ENCODE peak calls at places on chromosomes 13 and 19, in seven cellular contexts. D is SIG-M5; N is CD4-positive, alpha-beta T cell; S is heart right ventricle; K is GM10248; Y is activated effector memory CD4-positive, alpha-beta T cell treated with anti-CD3 and anti-CD28 coated beads, Interleukin-2, amount 50 U/mL, for 16 hours; G is GM13976. P is an unnamed sample.

GRCh38 chr13:44365008-44365407 is 8.6 kb upstream of the SERP2 start:
- DNase-seq in D (no peak), N (no peak), S (no peak), K (no peak), Y (no peak), G (no peak), P (no peak)

GRCh38 chr13:73722120-73722519 is 412.1 kb downstream of the KLF12 start:
- DNase-seq in D (no peak), N (no peak), S (no peak), K (peak; percentile 26), Y (no peak), G (peak; percentile 29), P (no peak)

GRCh38 chr19:731000-731399 is 19.9 kb upstream of the MISP start:
- DNase-seq in D (no peak), N (no peak), S (no peak), K (no peak), Y (no peak), G (no peak), P (no peak)

GRCh38 chr13:56917966-56918365 is 222.8 kb upstream of the PRR20A start:
- DNase-seq in D (no peak), N (no peak), S (no peak), K (no peak), Y (no peak), G (no peak), P (no peak)

GRCh38 chr19:40521276-40521675 is 54.5 kb downstream of the SPTBN4 start:
- DNase-seq in D (no peak), N (no peak), S (no peak), K (no peak), Y (no peak), G (no peak), P (no peak)

GRCh38 chr19:1363599-1363998 is 20.1 kb upstream of the NDUFS7 start:
- DNase-seq in D (no peak), N (no peak), S (no peak), K (no peak), Y (no peak), G (peak; percentile 46), P (no peak)

GRCh38 chr13:95480131-95480545 is 72.4 kb upstream of the CLDN10 start:
- DNase-seq in D (peak; percentile 83), N (no peak), S (peak; percentile 5), K (peak; percentile 10), Y (no peak), G (no peak), P (no peak)

GRCh38 chr13:43545317-43545874 is 241.4 kb downstream of the ENOX1 start:
- DNase-seq in D (no peak), N (no peak), S (no peak), K (no peak), Y (no peak), G (no peak), P (no peak)

GRCh38 chr19:35000647-35001501 is 751 bp downstream of the GRAMD1A start:
- DNase-seq in D (no peak), N (peak; percentile 81), S (no peak), K (no peak), Y (peak; percentile 83), G (peak; percentile 52), P (peak; percentile 50)

GRCh38 chr13:39506559-39507390 is 96.2 kb downstream of the LHFPL6 start:
- DNase-seq in D (no peak), N (no peak), S (no peak), K (no peak), Y (no peak), G (no peak), P (no peak)

GRCh38 chr13:23918208-23918607 is 20.9 kb upstream of the C1QTNF9B start:
- DNase-seq in D (no peak), N (no peak), S (no peak), K (no peak), Y (no peak), G (no peak), P (no peak)

GRCh38 chr13:20193142-20193923 is 595 bp upstream of the GJB2 start:
- DNase-seq in D (no peak), N (no peak), S (no peak), K (no peak), Y (no peak), G (peak; percentile 47), P (no peak)

GRCh38 chr13:22735381-22735995 is 445.3 kb upstream of the SGCG start:
- DNase-seq in D (no peak), N (no peak), S (no peak), K (no peak), Y (no peak), G (no peak), P (no peak)

GRCh38 chr13:97522243-97522642 is 88.3 kb downstream of the RAP2A start:
- DNase-seq in D (no peak), N (no peak), S (no peak), K (no peak), Y (no peak), G (no peak), P (no peak)

GRCh38 chr13:94710081-94710809 is 2.1 kb downstream of the SOX21 start:
- DNase-seq in D (no peak), N (no peak), S (no peak), K (no peak), Y (no peak), G (peak; percentile 29), P (no peak)

GRCh38 chr13:75372517-75372916 is 109.5 kb downstream of the TBC1D4 start:
- DNase-seq in D (no peak), N (no peak), S (peak; percentile 52), K (peak; percentile 40), Y (no peak), G (no peak), P (no peak)

GRCh38 chr13:111111376-111111937 is 3.7 kb upstream of the ARHGEF7 start:
- DNase-seq in D (no peak), N (no peak), S (no peak), K (no peak), Y (no peak), G (no peak), P (no peak)

GRCh38 chr19:55680339-55681130 is 5.5 kb downstream of the EPN1 start:
- DNase-seq in D (no peak), N (no peak), S (no peak), K (no peak), Y (no peak), G (no peak), P (no peak)

GRCh38 chr19:40614595-40615411 is 13.6 kb downstream of the LTBP4 start:
- DNase-seq in D (no peak), N (peak; percentile 78), S (peak; percentile 90), K (peak; percentile 79), Y (peak; percentile 97), G (peak; percentile 82), P (peak; percentile 34)

GRCh38 chr19:55075366-55075998 is at the start of gene EPS8L1:
- DNase-seq in D (no peak), N (no peak), S (no peak), K (no peak), Y (no peak), G (no peak), P (no peak)

GRCh38 chr13:99083976-99084375 is 106.1 kb upstream of the DOCK9 start:
- DNase-seq in D (no peak), N (no peak), S (no peak), K (no peak), Y (no peak), G (no peak), P (no peak)

GRCh38 chr13:45280751-45281634 is 60.0 kb downstream of the TPT1 start:
- DNase-seq in D (no peak), N (peak; percentile 9), S (peak; percentile 53), K (peak; percentile 79), Y (peak; percentile 82), G (peak; percentile 79), P (no peak)

GRCh38 chr13:40285634-40286033 is 380.8 kb downstream of the FOXO1 start:
- DNase-seq in D (no peak), N (no peak), S (no peak), K (no peak), Y (no peak), G (no peak), P (no peak)

GRCh38 chr13:39803851-39804250 is 148.4 kb downstream of the COG6 start:
- DNase-seq in D (no peak), N (no peak), S (no peak), K (no peak), Y (no peak), G (no peak), P (no peak)

GRCh38 chr19:19591133-19591825 is 27.2 kb downstream of the PBX4 start:
- DNase-seq in D (peak; percentile 29), N (peak; percentile 51), S (no peak), K (peak; percentile 82), Y (peak; percentile 89), G (peak; percentile 85), P (peak; percentile 34)

GRCh38 chr19:10884273-10884672 is 12.9 kb downstream of the CARM1 start:
- DNase-seq in D (no peak), N (no peak), S (no peak), K (no peak), Y (no peak), G (no peak), P (no peak)

GRCh38 chr19:41705393-41706174 is 2.8 kb upstream of the CEACAM5 start:
- DNase-seq in D (no peak), N (no peak), S (no peak), K (peak; percentile 40), Y (peak; percentile 65), G (peak; percentile 56), P (no peak)

GRCh38 chr13:67048084-67048792 is 181.9 kb downstream of the PCDH9 start:
- DNase-seq in D (no peak), N (no peak), S (no peak), K (peak; percentile 1), Y (no peak), G (peak; percentile 16), P (no peak)

GRCh38 chr19:2010135-2010668 is 5.3 kb downstream of the BTBD2 start:
- DNase-seq in D (no peak), N (no peak), S (no peak), K (no peak), Y (peak; percentile 47), G (no peak), P (no peak)

GRCh38 chr19:38335949-38336637 is 463 bp downstream of the CATSPERG start:
- DNase-seq in D (peak; percentile 61), N (peak; percentile 91), S (peak; percentile 95), K (peak; percentile 94), Y (peak; percentile 98), G (peak; percentile 95), P (peak; percentile 84)

GRCh38 chr13:49214917-49215376 is 5.2 kb upstream of the MLNR start:
- DNase-seq in D (peak; percentile 95), N (peak; percentile 34), S (no peak), K (peak; percentile 39), Y (peak; percentile 77), G (peak; percentile 38), P (no peak)

GRCh38 chr19:1825909-1826556 is 14.0 kb upstream of the ATP8B3 start:
- DNase-seq in D (no peak), N (peak; percentile 69), S (peak; percentile 73), K (peak; percentile 90), Y (peak; percentile 93), G (peak; percentile 94), P (peak; percentile 69)

GRCh38 chr19:41755328-41755913 is at the start of gene CEACAM6:
- DNase-seq in D (no peak), N (no peak), S (no peak), K (no peak), Y (no peak), G (no peak), P (no peak)

GRCh38 chr19:39167461-39168257 is 29.1 kb upstream of the NCCRP1 start:
- DNase-seq in D (no peak), N (no peak), S (no peak), K (no peak), Y (no peak), G (no peak), P (no peak)

GRCh38 chr19:55119053-55119452 is 1.6 kb upstream of the PPP1R12C start:
- DNase-seq in D (no peak), N (peak; percentile 24), S (no peak), K (no peak), Y (no peak), G (no peak), P (no peak)

GRCh38 chr13:24502567-24503375 is 9.8 kb downstream of the PARP4 start:
- DNase-seq in D (no peak), N (no peak), S (no peak), K (no peak), Y (no peak), G (no peak), P (no peak)

GRCh38 chr13:45500492-45501174 is 35.9 kb downstream of the COG3 start:
- DNase-seq in D (no peak), N (no peak), S (no peak), K (no peak), Y (no peak), G (no peak), P (no peak)

GRCh38 chr13:111556496-111556895 is 236.1 kb downstream of the TEX29 start:
- DNase-seq in D (no peak), N (no peak), S (no peak), K (no peak), Y (no peak), G (no peak), P (no peak)

P was measured in activated CD4-positive, CD25-positive, alpha-beta regulatory T cell.